ENCODE peak calls at places on chromosomes 3 and 15, in four cellular contexts. M is hypothalamus, J is T-helper 1 cell, B is smooth muscle cell of the brain vasculature. T is an unnamed sample.

GRCh38 chr15:47717036-47717611 is at the start of gene SEMA6D:
- DNase-seq in M (peak), J (no peak), B (peak), T (peak)

GRCh38 chr3:14900881-14901873 is 46.2 kb upstream of the NR2C2 start:
- DNase-seq in M (no peak), J (no peak), B (no peak), T (no peak)

GRCh38 chr3:104388624-104389023 is 978.1 kb upstream of the ALCAM start:
- DNase-seq in M (no peak), J (no peak), B (peak), T (peak)

GRCh38 chr3:169575381-169575780 is 88.1 kb downstream of the MECOM start:
- DNase-seq in M (peak), J (no peak), B (no peak), T (peak)

GRCh38 chr3:71478568-71478967 is 105.0 kb downstream of the FOXP1 start:
- DNase-seq in M (peak), J (peak), B (no peak), T (no peak)

GRCh38 chr15:34732430-34732829 is 22.4 kb downstream of the GJD2 start:
- DNase-seq in M (no peak), J (no peak), B (no peak), T (peak)

GRCh38 chr3:186783731-186784515 is 546 bp downstream of the EIF4A2 start:
- DNase-seq in M (peak), J (peak), B (no peak), T (peak)

GRCh38 chr3:126448141-126448892 is 27.4 kb downstream of the ZXDC start:
- DNase-seq in M (no peak), J (no peak), B (no peak), T (no peak)

GRCh38 chr3:44795197-44795596 is 33.6 kb downstream of the KIF15 start:
- DNase-seq in M (no peak), J (no peak), B (peak), T (no peak)

GRCh38 chr3:14145670-14146380 is 21.0 kb downstream of the TMEM43 start:
- DNase-seq in M (no peak), J (no peak), B (no peak), T (no peak)

GRCh38 chr3:27431116-27431515 is 53.1 kb downstream of the SLC4A7 start:
- DNase-seq in M (peak), J (no peak), B (peak), T (peak)

T was measured in SJCRH30.